ENCODE peak calls at places on chromosomes 6 and 20, in seven cellular contexts. K is right lobe of liver, Q is fibroblast of mammary gland, Z is tibial nerve, L is body of pancreas, U is keratinocyte, P is Calu3. Y is an unnamed sample.
A peak's percentile ranks its signal among the peaks of the same experiment; 100 is the strongest.

GRCh38 chr20:57905448-57905847 is 195.6 kb upstream of the PMEPA1 start:
- DNase-seq in K (no peak), Q (no peak), Z (no peak), L (no peak), U (no peak), P (peak; percentile 37), Y (no peak)

GRCh38 chr20:43895235-43895634 is 19.4 kb upstream of the TOX2 start:
- DNase-seq in K (no peak), Q (peak; percentile 85), Z (no peak), L (no peak), U (no peak), P (no peak), Y (no peak)

GRCh38 chr6:22149081-22149480 is 147.8 kb downstream of the PRL start:
- DNase-seq in K (no peak), Q (no peak), Z (no peak), L (no peak), U (no peak), P (no peak), Y (no peak)

GRCh38 chr6:76120302-76120701 is 47.8 kb upstream of the IMPG1 start:
- DNase-seq in K (no peak), Q (no peak), Z (no peak), L (no peak), U (no peak), P (no peak), Y (no peak)

GRCh38 chr6:116144590-116144989 is 18.7 kb upstream of the COL10A1 start:
- DNase-seq in K (no peak), Q (peak; percentile 83), Z (no peak), L (no peak), U (no peak), P (peak; percentile 28), Y (peak; percentile 61)

GRCh38 chr20:49591217-49591865 is 23.4 kb upstream of the PTGIS start:
- DNase-seq in K (no peak), Q (no peak), Z (no peak), L (no peak), U (no peak), P (no peak), Y (no peak)

GRCh38 chr6:13445005-13445743 is 42.2 kb downstream of the GFOD1 start:
- DNase-seq in K (peak; percentile 74), Q (peak; percentile 47), Z (peak; percentile 53), L (peak; percentile 91), U (peak; percentile 56), P (no peak), Y (no peak)

GRCh38 chr6:34341481-34341971 is 50.9 kb downstream of the NUDT3 start:
- DNase-seq in K (no peak), Q (no peak), Z (no peak), L (peak; percentile 12), U (no peak), P (no peak), Y (peak; percentile 38)

GRCh38 chr6:166619912-166620311 is 7.1 kb downstream of the RPS6KA2 start:
- DNase-seq in K (no peak), Q (peak; percentile 98), Z (no peak), L (peak; percentile 28), U (no peak), P (peak; percentile 43), Y (peak; percentile 95)

GRCh38 chr6:110089323-110089722 is 90.1 kb downstream of the WASF1 start:
- DNase-seq in K (no peak), Q (no peak), Z (no peak), L (no peak), U (no peak), P (no peak), Y (no peak)

GRCh38 chr6:36663504-36664446 is 14.7 kb upstream of the CDKN1A start:
- DNase-seq in K (no peak), Q (no peak), Z (no peak), L (no peak), U (no peak), P (no peak), Y (no peak)

GRCh38 chr20:23161244-23161875 is 75.2 kb upstream of the CD93 start:
- DNase-seq in K (no peak), Q (peak; percentile 63), Z (no peak), L (no peak), U (peak; percentile 46), P (no peak), Y (no peak)

GRCh38 chr20:53154540-53154939 is 182.4 kb downstream of the TSHZ2 start:
- DNase-seq in K (no peak), Q (peak; percentile 50), Z (no peak), L (no peak), U (no peak), P (no peak), Y (no peak)

GRCh38 chr20:3622411-3622810 is 40.8 kb downstream of the GFRA4 start:
- DNase-seq in K (no peak), Q (no peak), Z (no peak), L (no peak), U (no peak), P (no peak), Y (no peak)

GRCh38 chr6:75551367-75551952 is 50.2 kb upstream of the SENP6 start:
- DNase-seq in K (no peak), Q (no peak), Z (no peak), L (no peak), U (no peak), P (no peak), Y (no peak)

GRCh38 chr20:25511183-25511582 is 74.1 kb downstream of the NINL start:
- DNase-seq in K (no peak), Q (no peak), Z (no peak), L (no peak), U (no peak), P (no peak), Y (no peak)

GRCh38 chr20:45948742-45949541 is 14.5 kb downstream of the PCIF1 start:
- DNase-seq in K (no peak), Q (no peak), Z (no peak), L (no peak), U (no peak), P (no peak), Y (no peak)

GRCh38 chr20:57260065-57260958 is 6.1 kb downstream of the BMP7 start:
- DNase-seq in K (no peak), Q (no peak), Z (no peak), L (no peak), U (no peak), P (no peak), Y (no peak)

GRCh38 chr20:39117486-39117885 is 155.3 kb downstream of the DHX35 start:
- DNase-seq in K (peak; percentile 53), Q (peak; percentile 71), Z (no peak), L (no peak), U (peak; percentile 75), P (peak; percentile 87), Y (peak; percentile 40)

GRCh38 chr6:27176096-27176495 is 71.4 kb upstream of the PRSS16 start:
- DNase-seq in K (no peak), Q (peak; percentile 49), Z (no peak), L (no peak), U (no peak), P (no peak), Y (peak; percentile 34)

GRCh38 chr20:21258411-21258810 is 44.7 kb upstream of the XRN2 start:
- DNase-seq in K (no peak), Q (no peak), Z (no peak), L (no peak), U (no peak), P (no peak), Y (no peak)

GRCh38 chr6:167932468-167933276 is 64.8 kb upstream of the KIF25 start:
- DNase-seq in K (peak; percentile 72), Q (peak; percentile 31), Z (no peak), L (peak; percentile 68), U (no peak), P (peak; percentile 49), Y (no peak)

GRCh38 chr6:4649728-4650127 is 126.5 kb upstream of the CDYL start:
- DNase-seq in K (no peak), Q (peak; percentile 43), Z (no peak), L (no peak), U (no peak), P (no peak), Y (no peak)

GRCh38 chr6:26594730-26595632 is 1.8 kb upstream of the ABT1 start:
- DNase-seq in K (no peak), Q (peak; percentile 89), Z (no peak), L (no peak), U (peak; percentile 76), P (peak; percentile 49), Y (peak; percentile 94)

GRCh38 chr20:62832212-62832922 is 15.5 kb downstream of the COL9A3 start:
- DNase-seq in K (peak; percentile 85), Q (no peak), Z (no peak), L (peak; percentile 82), U (no peak), P (peak; percentile 70), Y (no peak)

GRCh38 chr20:2238601-2239000 is 57.2 kb upstream of the TGM3 start:
- DNase-seq in K (peak; percentile 60), Q (no peak), Z (no peak), L (no peak), U (no peak), P (no peak), Y (no peak)

GRCh38 chr6:52543262-52543661 is 33.6 kb downstream of the TRAM2 start:
- DNase-seq in K (no peak), Q (peak; percentile 65), Z (no peak), L (no peak), U (no peak), P (no peak), Y (no peak)

GRCh38 chr6:110864816-110865215 is 9.8 kb upstream of the AMD1 start:
- DNase-seq in K (no peak), Q (no peak), Z (no peak), L (no peak), U (no peak), P (no peak), Y (no peak)

GRCh38 chr6:96196633-96197032 is 180.9 kb downstream of the FUT9 start:
- DNase-seq in K (no peak), Q (no peak), Z (no peak), L (no peak), U (no peak), P (peak; percentile 12), Y (no peak)

GRCh38 chr20:16407251-16408067 is 165.8 kb downstream of the KIF16B start:
- DNase-seq in K (no peak), Q (no peak), Z (no peak), L (no peak), U (no peak), P (peak; percentile 4), Y (no peak)

GRCh38 chr6:158205220-158205944 is 37.2 kb downstream of the GTF2H5 start:
- DNase-seq in K (peak; percentile 53), Q (no peak), Z (no peak), L (peak; percentile 77), U (no peak), P (peak; percentile 31), Y (no peak)
- TF ChIP-seq CTCF in K (peak; percentile 55), Q (peak; percentile 46), Z (no peak), L (peak; percentile 64), U (peak; percentile 36), P (peak; percentile 23), Y (peak; percentile 84)

GRCh38 chr6:139927236-139927635 is 552.8 kb upstream of the CITED2 start:
- DNase-seq in K (no peak), Q (peak; percentile 96), Z (no peak), L (no peak), U (no peak), P (no peak), Y (peak; percentile 81)
- TF ChIP-seq CTCF in K (peak; percentile 9), Q (peak; percentile 55), Z (no peak), L (no peak), U (no peak), P (no peak), Y (peak; percentile 71)

GRCh38 chr20:36199293-36200257 is 36.7 kb upstream of the AAR2 start:
- DNase-seq in K (peak; percentile 78), Q (peak; percentile 77), Z (peak; percentile 81), L (peak; percentile 91), U (peak; percentile 41), P (peak; percentile 92), Y (peak; percentile 67)
- TF ChIP-seq CTCF in K (peak; percentile 89), Q (peak; percentile 95), Z (peak; percentile 86), L (peak; percentile 88), U (peak; percentile 95), P (peak; percentile 98), Y (peak; percentile 97)

GRCh38 chr20:47173596-47174216 is 182.8 kb downstream of the ZMYND8 start:
- DNase-seq in K (no peak), Q (no peak), Z (no peak), L (no peak), U (no peak), P (no peak), Y (no peak)
- TF ChIP-seq CTCF in K (no peak), Q (no peak), Z (no peak), L (no peak), U (no peak), P (no peak), Y (peak; percentile 24)

Y was measured in HFFc6.